ENCODE peak calls at places on chromosomes 5 and 9, in four cellular contexts. One of them, this sample, is unnamed.

GRCh38 chr5:108074626-108075025 is 307.3 kb downstream of the FBXL17 start:
- DNase-seq in AG09319: no peak
- DNase-seq in tibial artery: no peak
- DNase-seq in nephron progenitor cell: no peak
- DNase-seq in this sample: no peak

GRCh38 chr5:115579216-115579615 is 23.1 kb downstream of the TICAM2 start:
- DNase-seq in tibial artery: no peak
- DNase-seq in AG09319: no peak
- DNase-seq in nephron progenitor cell: no peak
- DNase-seq in this sample: no peak

GRCh38 chr9:129552064-129552463 is 68.8 kb downstream of the C9orf50 start:
- DNase-seq in AG09319: no peak
- DNase-seq in nephron progenitor cell: no peak
- DNase-seq in tibial artery: no peak
- DNase-seq in this sample: no peak

GRCh38 chr5:142925795-142926194 is 155.6 kb downstream of the ARHGAP26 start:
- DNase-seq in tibial artery: no peak
- DNase-seq in AG09319: peak; percentile 59
- DNase-seq in nephron progenitor cell: no peak
- DNase-seq in this sample: no peak

GRCh38 chr5:83518676-83519075 is 47.1 kb downstream of the VCAN start:
- DNase-seq in AG09319: no peak
- DNase-seq in nephron progenitor cell: no peak
- DNase-seq in tibial artery: no peak
- DNase-seq in this sample: no peak

GRCh38 chr5:59238126-59238902 is 655.2 kb downstream of the PDE4D start:
- DNase-seq in nephron progenitor cell: no peak
- DNase-seq in tibial artery: no peak
- DNase-seq in AG09319: no peak
- DNase-seq in this sample: no peak

GRCh38 chr5:57174850-57175525 is 1.1 kb downstream of the GPBP1 start:
- DNase-seq in tibial artery: no peak
- DNase-seq in AG09319: no peak
- DNase-seq in nephron progenitor cell: no peak
- DNase-seq in this sample: no peak

GRCh38 chr5:44952376-44952775 is 143.6 kb downstream of the MRPS30 start:
- DNase-seq in AG09319: no peak
- DNase-seq in tibial artery: no peak
- DNase-seq in nephron progenitor cell: peak; percentile 15
- DNase-seq in this sample: peak; percentile 19

GRCh38 chr9:72113081-72113480 is 36.2 kb upstream of the GDA start:
- DNase-seq in tibial artery: no peak
- DNase-seq in nephron progenitor cell: no peak
- DNase-seq in AG09319: no peak
- DNase-seq in this sample: no peak

GRCh38 chr9:37037744-37038640 is 3.9 kb upstream of the PAX5 start:
- DNase-seq in AG09319: no peak
- DNase-seq in nephron progenitor cell: peak; percentile 52
- DNase-seq in tibial artery: no peak
- DNase-seq in this sample: peak; percentile 72

GRCh38 chr9:37035472-37036236 is 1.6 kb upstream of the PAX5 start:
- DNase-seq in AG09319: no peak
- DNase-seq in tibial artery: no peak
- DNase-seq in nephron progenitor cell: peak; percentile 55
- DNase-seq in this sample: peak; percentile 46

GRCh38 chr9:37037137-37037743 is 3.2 kb upstream of the PAX5 start:
- DNase-seq in tibial artery: no peak
- DNase-seq in AG09319: no peak
- DNase-seq in nephron progenitor cell: peak; percentile 31
- DNase-seq in this sample: no peak

GRCh38 chr9:37034938-37035471 is 937 bp upstream of the PAX5 start:
- DNase-seq in nephron progenitor cell: peak; percentile 34
- DNase-seq in tibial artery: no peak
- DNase-seq in AG09319: no peak
- DNase-seq in this sample: no peak

GRCh38 chr9:37036237-37037136 is 2.4 kb upstream of the PAX5 start:
- DNase-seq in tibial artery: no peak
- DNase-seq in nephron progenitor cell: peak; percentile 57
- DNase-seq in AG09319: no peak
- DNase-seq in this sample: peak; percentile 71
- TF ChIP-seq CTCF in tibial artery: no peak
- TF ChIP-seq CTCF in nephron progenitor cell: no peak
- TF ChIP-seq CTCF in AG09319: no peak
- TF ChIP-seq CTCF in this sample: peak; percentile 22

GRCh38 chr9:113796651-113797426 is 79.3 kb upstream of the ZNF618 start:
- DNase-seq in nephron progenitor cell: no peak
- DNase-seq in tibial artery: no peak
- DNase-seq in AG09319: no peak
- DNase-seq in this sample: no peak
- TF ChIP-seq CTCF in nephron progenitor cell: no peak
- TF ChIP-seq CTCF in tibial artery: no peak
- TF ChIP-seq CTCF in AG09319: no peak
- TF ChIP-seq CTCF in this sample: no peak

GRCh38 chr5:21802869-21803490 is 1050.2 kb downstream of the CDH12 start:
- DNase-seq in AG09319: no peak
- DNase-seq in tibial artery: no peak
- DNase-seq in nephron progenitor cell: no peak
- DNase-seq in this sample: peak; percentile 6
- TF ChIP-seq CTCF in AG09319: peak; percentile 41
- TF ChIP-seq CTCF in tibial artery: peak; percentile 54
- TF ChIP-seq CTCF in nephron progenitor cell: peak; percentile 85
- TF ChIP-seq CTCF in this sample: peak; percentile 9

DNA sequence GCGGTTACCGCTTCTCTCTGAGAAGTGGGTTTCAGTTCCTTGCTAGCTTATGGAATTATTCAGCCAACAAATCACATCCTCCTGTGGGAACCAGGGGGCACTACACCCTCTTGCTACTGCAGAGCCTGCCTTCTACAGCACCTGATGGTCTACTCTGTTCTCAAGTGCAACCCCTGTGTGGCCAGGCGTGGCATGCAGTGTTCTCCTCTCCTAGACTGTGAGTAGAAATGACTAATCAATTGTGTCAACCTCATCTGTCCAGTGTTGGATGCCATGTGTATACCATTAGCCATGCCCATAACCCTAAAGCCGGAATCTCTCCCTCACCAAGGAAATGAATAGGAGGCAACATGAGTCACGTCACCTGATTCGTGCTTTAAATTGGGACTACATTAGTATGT is 117.2 kb upstream of the LIFR start:
- DNase-seq in AG09319: no peak
- DNase-seq in tibial artery: no peak
- DNase-seq in nephron progenitor cell: no peak
- DNase-seq in this sample: no peak
- TF ChIP-seq CTCF in AG09319: no peak
- TF ChIP-seq CTCF in tibial artery: no peak
- TF ChIP-seq CTCF in nephron progenitor cell: no peak
- TF ChIP-seq CTCF in this sample: no peak

GRCh38 chr5:109455598-109456096 is 45.9 kb upstream of the PJA2 start:
- DNase-seq in tibial artery: peak; percentile 63
- DNase-seq in AG09319: peak; percentile 69
- DNase-seq in nephron progenitor cell: no peak
- DNase-seq in this sample: peak; percentile 77

GRCh38 chr5:109454726-109455505 is 45.1 kb upstream of the PJA2 start:
- DNase-seq in tibial artery: no peak
- DNase-seq in nephron progenitor cell: no peak
- DNase-seq in AG09319: peak; percentile 23
- DNase-seq in this sample: no peak

GRCh38 chr5:109451161-109451560 is 41.4 kb upstream of the PJA2 start:
- DNase-seq in tibial artery: no peak
- DNase-seq in nephron progenitor cell: no peak
- DNase-seq in AG09319: no peak
- DNase-seq in this sample: no peak

GRCh38 chr5:109452661-109453060 is 42.9 kb upstream of the PJA2 start:
- DNase-seq in AG09319: no peak
- DNase-seq in tibial artery: no peak
- DNase-seq in nephron progenitor cell: no peak
- DNase-seq in this sample: no peak

GRCh38 chr5:109453251-109453650 is 43.5 kb upstream of the PJA2 start:
- DNase-seq in nephron progenitor cell: no peak
- DNase-seq in tibial artery: no peak
- DNase-seq in AG09319: no peak
- DNase-seq in this sample: no peak
- TF ChIP-seq CTCF in nephron progenitor cell: no peak
- TF ChIP-seq CTCF in tibial artery: no peak
- TF ChIP-seq CTCF in AG09319: no peak
- TF ChIP-seq CTCF in this sample: no peak

GRCh38 chr5:157230610-157231009 is 35.3 kb upstream of the CYFIP2 start:
- DNase-seq in nephron progenitor cell: no peak
- DNase-seq in AG09319: no peak
- DNase-seq in tibial artery: no peak
- DNase-seq in this sample: no peak
- TF ChIP-seq CTCF in nephron progenitor cell: no peak
- TF ChIP-seq CTCF in AG09319: no peak
- TF ChIP-seq CTCF in tibial artery: no peak
- TF ChIP-seq CTCF in this sample: no peak

GRCh38 chr9:341634-342421 is 127.2 kb downstream of the DOCK8 start:
- DNase-seq in nephron progenitor cell: no peak
- DNase-seq in tibial artery: no peak
- DNase-seq in AG09319: no peak
- DNase-seq in this sample: no peak
- TF ChIP-seq CTCF in nephron progenitor cell: no peak
- TF ChIP-seq CTCF in tibial artery: no peak
- TF ChIP-seq CTCF in AG09319: no peak
- TF ChIP-seq CTCF in this sample: no peak

DNA sequence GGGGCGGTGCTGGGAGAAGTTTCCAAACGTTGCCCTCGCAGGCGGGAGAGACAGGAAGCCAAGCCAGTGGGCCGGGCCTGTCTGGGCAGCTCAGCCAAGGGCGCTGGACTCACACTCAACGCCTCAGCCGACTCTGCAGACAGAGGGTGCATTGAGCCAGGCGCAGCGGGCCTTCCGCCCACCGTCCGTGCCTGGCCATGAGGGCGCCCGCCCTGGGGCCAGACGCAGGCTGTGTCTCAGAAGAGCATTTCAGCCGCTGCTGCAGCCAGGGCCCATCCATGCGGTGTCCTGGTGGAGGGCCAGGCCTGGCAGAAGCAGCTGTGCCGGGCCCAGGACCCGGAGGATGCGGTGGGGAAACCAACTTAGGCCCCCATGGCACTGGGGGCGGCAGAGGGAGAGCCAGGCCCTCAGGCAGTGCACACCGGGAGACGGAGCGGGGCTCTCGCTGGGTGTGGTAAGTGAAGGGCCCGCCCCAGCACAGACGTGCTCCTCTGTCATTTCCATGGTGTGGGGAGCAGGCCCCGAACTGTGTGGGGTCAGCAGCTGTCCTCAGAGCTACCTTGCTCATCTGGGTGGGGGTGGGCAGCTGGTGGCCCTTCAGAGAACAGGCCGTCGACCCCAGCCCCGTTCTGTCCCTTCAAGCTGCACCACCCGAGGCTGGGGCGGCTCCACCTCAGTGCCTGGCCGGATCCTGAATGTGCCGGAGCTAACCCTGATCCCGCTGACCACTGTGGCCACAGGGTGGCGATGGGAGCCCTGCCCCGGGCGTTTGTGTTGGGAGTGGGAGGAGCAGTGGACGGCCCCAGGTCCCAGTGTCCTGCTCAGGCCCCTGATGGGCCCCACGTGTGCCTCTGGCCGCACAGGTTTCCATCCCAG is 18.0 kb downstream of the DNLZ start:
- DNase-seq in tibial artery: peak; percentile 72
- DNase-seq in AG09319: no peak
- DNase-seq in nephron progenitor cell: peak; percentile 74
- DNase-seq in this sample: no peak
- TF ChIP-seq CTCF in tibial artery: peak; percentile 57
- TF ChIP-seq CTCF in AG09319: peak; percentile 65
- TF ChIP-seq CTCF in nephron progenitor cell: peak; percentile 40
- TF ChIP-seq CTCF in this sample: no peak

DNA sequence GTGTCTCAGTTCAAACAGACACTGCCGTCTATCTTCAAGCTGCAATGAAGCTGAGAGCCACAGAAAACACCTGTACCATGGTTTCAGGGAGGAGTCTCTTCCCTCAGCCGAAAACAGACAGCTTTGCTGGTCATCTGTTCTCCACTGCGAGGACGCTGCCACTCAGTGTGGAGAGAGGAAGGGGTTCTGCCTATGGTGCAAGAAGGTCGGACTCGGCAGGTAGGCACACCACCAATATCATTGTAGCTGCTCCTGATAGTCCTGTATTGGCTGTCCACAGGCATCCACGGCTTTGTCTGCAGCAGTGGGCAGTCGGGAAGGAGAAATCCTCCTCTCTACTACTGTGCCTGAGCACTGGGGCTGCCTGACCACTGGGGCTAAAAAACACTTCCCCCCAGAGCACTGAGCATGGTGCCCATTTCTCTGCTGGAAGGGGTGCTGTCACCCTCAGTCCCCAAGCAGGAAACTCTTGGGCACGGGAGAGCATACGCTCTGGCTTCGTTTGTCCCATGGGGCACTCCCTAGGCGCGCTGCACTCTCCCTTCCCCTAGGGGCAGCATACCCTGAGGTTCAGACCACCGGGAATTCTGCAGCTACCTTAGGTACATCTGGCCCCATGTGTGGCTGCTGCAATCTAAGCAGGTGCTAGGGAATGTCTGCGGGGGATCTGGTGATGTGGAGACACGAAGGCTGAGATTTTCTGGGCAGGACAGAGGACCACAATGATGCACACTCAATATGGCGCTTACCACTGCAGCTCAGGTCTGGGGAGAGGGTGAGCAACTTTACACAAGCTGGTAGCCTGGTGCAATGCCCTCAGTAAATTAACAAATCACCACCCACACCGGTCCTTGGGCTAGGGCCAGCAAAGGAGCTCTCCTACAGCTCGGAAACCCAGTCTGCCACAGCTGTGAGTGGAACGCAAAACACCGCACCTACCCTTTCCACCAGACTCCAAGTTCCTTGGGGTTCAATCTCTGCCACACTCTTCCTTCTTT is 880.9 kb upstream of the SEMA6A start:
- DNase-seq in nephron progenitor cell: no peak
- DNase-seq in AG09319: no peak
- DNase-seq in tibial artery: no peak
- DNase-seq in this sample: no peak
- TF ChIP-seq CTCF in nephron progenitor cell: no peak
- TF ChIP-seq CTCF in AG09319: no peak
- TF ChIP-seq CTCF in tibial artery: no peak
- TF ChIP-seq CTCF in this sample: no peak

GRCh38 chr5:160757194-160757593 is 94.8 kb downstream of the ATP10B start:
- DNase-seq in nephron progenitor cell: no peak
- DNase-seq in AG09319: no peak
- DNase-seq in tibial artery: no peak
- DNase-seq in this sample: no peak
- TF ChIP-seq CTCF in nephron progenitor cell: no peak
- TF ChIP-seq CTCF in AG09319: no peak
- TF ChIP-seq CTCF in tibial artery: no peak
- TF ChIP-seq CTCF in this sample: no peak